ENCODE peak calls at places on chromosomes 4 and X, in five cellular contexts. One of them, this sample, is unnamed.

GRCh38 chr4:134610956-134611355 is 409.4 kb upstream of the PABPC4L start:
- DNase-seq in fibroblast of lung: no peak
- DNase-seq in stomach: no peak
- DNase-seq in heart left ventricle: no peak
- DNase-seq in HCT116: no peak
- DNase-seq in this sample: no peak

GRCh38 chr4:115090483-115091075 is 22.8 kb downstream of the NDST4 start:
- DNase-seq in fibroblast of lung: peak; percentile 7
- DNase-seq in stomach: no peak
- DNase-seq in heart left ventricle: no peak
- DNase-seq in HCT116: peak; percentile 32
- DNase-seq in this sample: no peak

GRCh38 chr4:26369132-26370036 is 48.6 kb downstream of the RBPJ start:
- DNase-seq in fibroblast of lung: peak; percentile 50
- DNase-seq in stomach: no peak
- DNase-seq in heart left ventricle: no peak
- DNase-seq in HCT116: no peak
- DNase-seq in this sample: no peak

GRCh38 chrX:40169193-40170086 is 71.7 kb upstream of the BCOR start:
- DNase-seq in fibroblast of lung: peak; percentile 73
- DNase-seq in stomach: peak; percentile 74
- DNase-seq in heart left ventricle: peak; percentile 34
- DNase-seq in HCT116: peak; percentile 78
- DNase-seq in this sample: peak; percentile 48

GRCh38 chr4:76213415-76214268 is at the start of gene SCARB2:
- DNase-seq in fibroblast of lung: peak; percentile 89
- DNase-seq in stomach: peak; percentile 92
- DNase-seq in heart left ventricle: peak; percentile 93
- DNase-seq in HCT116: peak; percentile 47
- DNase-seq in this sample: peak; percentile 92

GRCh38 chrX:148878371-148878770 is 378.0 kb downstream of the AFF2 start:
- DNase-seq in fibroblast of lung: peak; percentile 86
- DNase-seq in stomach: no peak
- DNase-seq in heart left ventricle: no peak
- DNase-seq in HCT116: no peak
- DNase-seq in this sample: no peak

GRCh38 chrX:16711219-16712115 is 1.0 kb downstream of the CTPS2 start:
- DNase-seq in fibroblast of lung: no peak
- DNase-seq in stomach: no peak
- DNase-seq in heart left ventricle: no peak
- DNase-seq in HCT116: no peak
- DNase-seq in this sample: no peak

GRCh38 chrX:66638591-66639500 is at the start of gene EDA2R:
- DNase-seq in fibroblast of lung: peak; percentile 91
- DNase-seq in stomach: no peak
- DNase-seq in heart left ventricle: peak; percentile 27
- DNase-seq in HCT116: no peak
- DNase-seq in this sample: no peak

GRCh38 chr4:108034560-108034959 is 44.9 kb downstream of the HADH start:
- DNase-seq in fibroblast of lung: no peak
- DNase-seq in stomach: no peak
- DNase-seq in heart left ventricle: no peak
- DNase-seq in HCT116: no peak
- DNase-seq in this sample: no peak

GRCh38 chr4:184705692-184706091 is 28.2 kb downstream of the CENPU start:
- DNase-seq in fibroblast of lung: no peak
- DNase-seq in stomach: no peak
- DNase-seq in heart left ventricle: no peak
- DNase-seq in HCT116: no peak
- DNase-seq in this sample: no peak

GRCh38 chr4:19486400-19486799 is 765.3 kb upstream of the SLIT2 start:
- DNase-seq in fibroblast of lung: no peak
- DNase-seq in stomach: no peak
- DNase-seq in heart left ventricle: no peak
- DNase-seq in HCT116: no peak
- DNase-seq in this sample: no peak

GRCh38 chrX:120287513-120288112 is 23.6 kb downstream of the TMEM255A start:
- DNase-seq in fibroblast of lung: no peak
- DNase-seq in stomach: no peak
- DNase-seq in heart left ventricle: no peak
- DNase-seq in HCT116: no peak
- DNase-seq in this sample: no peak

GRCh38 chrX:103688949-103689348 is 2.5 kb upstream of the MORF4L2 start:
- DNase-seq in fibroblast of lung: peak; percentile 24
- DNase-seq in stomach: no peak
- DNase-seq in heart left ventricle: no peak
- DNase-seq in HCT116: no peak
- DNase-seq in this sample: no peak

GRCh38 chr4:78669453-78669852 is 106.7 kb upstream of the BMP2K start:
- DNase-seq in fibroblast of lung: no peak
- DNase-seq in stomach: no peak
- DNase-seq in heart left ventricle: no peak
- DNase-seq in HCT116: peak; percentile 24
- DNase-seq in this sample: no peak

GRCh38 chr4:177945235-177945634 is 503.0 kb upstream of the AGA start:
- DNase-seq in fibroblast of lung: no peak
- DNase-seq in stomach: no peak
- DNase-seq in heart left ventricle: no peak
- DNase-seq in HCT116: no peak
- DNase-seq in this sample: no peak

GRCh38 chr4:167713756-167714155 is 378.6 kb upstream of the ANXA10 start:
- DNase-seq in fibroblast of lung: peak; percentile 59
- DNase-seq in stomach: no peak
- DNase-seq in heart left ventricle: no peak
- DNase-seq in HCT116: no peak
- DNase-seq in this sample: no peak

GRCh38 chr4:140025470-140025869 is 128.5 kb downstream of the MAML3 start:
- DNase-seq in fibroblast of lung: no peak
- DNase-seq in stomach: no peak
- DNase-seq in heart left ventricle: no peak
- DNase-seq in HCT116: no peak
- DNase-seq in this sample: no peak

GRCh38 chr4:124499266-124499665 is 213.3 kb downstream of the ANKRD50 start:
- DNase-seq in fibroblast of lung: peak; percentile 20
- DNase-seq in stomach: no peak
- DNase-seq in heart left ventricle: no peak
- DNase-seq in HCT116: no peak
- DNase-seq in this sample: no peak

GRCh38 chr4:85147481-85148076 is 181.1 kb upstream of the WDFY3 start:
- DNase-seq in fibroblast of lung: peak; percentile 56
- DNase-seq in stomach: peak; percentile 46
- DNase-seq in heart left ventricle: peak; percentile 54
- DNase-seq in HCT116: peak; percentile 69
- DNase-seq in this sample: peak; percentile 54

GRCh38 chrX:20205927-20206708 is 60.6 kb downstream of the RPS6KA3 start:
- DNase-seq in fibroblast of lung: no peak
- DNase-seq in stomach: no peak
- DNase-seq in heart left ventricle: peak; percentile 46
- DNase-seq in HCT116: no peak
- DNase-seq in this sample: peak; percentile 13

GRCh38 chrX:78331708-78332107 is 4.3 kb upstream of the CYSLTR1 start:
- DNase-seq in fibroblast of lung: no peak
- DNase-seq in stomach: no peak
- DNase-seq in heart left ventricle: no peak
- DNase-seq in HCT116: no peak
- DNase-seq in this sample: no peak

GRCh38 chrX:124226129-124226528 is 106.3 kb upstream of the TEX13D start:
- DNase-seq in fibroblast of lung: no peak
- DNase-seq in stomach: no peak
- DNase-seq in heart left ventricle: no peak
- DNase-seq in HCT116: no peak
- DNase-seq in this sample: no peak

GRCh38 chr4:73718375-73719373 is 21.7 kb upstream of the CXCL8 start:
- DNase-seq in fibroblast of lung: peak; percentile 77
- DNase-seq in stomach: no peak
- DNase-seq in heart left ventricle: no peak
- DNase-seq in HCT116: no peak
- DNase-seq in this sample: no peak

GRCh38 chrX:45824471-45824870 is 623.8 kb upstream of the DIPK2B start:
- DNase-seq in fibroblast of lung: peak; percentile 97
- DNase-seq in stomach: no peak
- DNase-seq in heart left ventricle: no peak
- DNase-seq in HCT116: peak; percentile 89
- DNase-seq in this sample: no peak

GRCh38 chr4:153579872-153580271 is 104.2 kb upstream of the TLR2 start:
- DNase-seq in fibroblast of lung: no peak
- DNase-seq in stomach: no peak
- DNase-seq in heart left ventricle: no peak
- DNase-seq in HCT116: no peak
- DNase-seq in this sample: no peak

GRCh38 chr4:88619973-88620372 is 27.7 kb downstream of the HERC3 start:
- DNase-seq in fibroblast of lung: no peak
- DNase-seq in stomach: no peak
- DNase-seq in heart left ventricle: no peak
- DNase-seq in HCT116: no peak
- DNase-seq in this sample: no peak

GRCh38 chrX:140664939-140665338 is 44.6 kb upstream of the LINC00632 start:
- DNase-seq in fibroblast of lung: peak; percentile 26
- DNase-seq in stomach: no peak
- DNase-seq in heart left ventricle: no peak
- DNase-seq in HCT116: no peak
- DNase-seq in this sample: no peak

GRCh38 chr4:23931489-23931830 is 41.6 kb upstream of the PPARGC1A start:
- DNase-seq in fibroblast of lung: no peak
- DNase-seq in stomach: no peak
- DNase-seq in heart left ventricle: no peak
- DNase-seq in HCT116: no peak
- DNase-seq in this sample: no peak

GRCh38 chr4:127698789-127699200 is 31.4 kb upstream of the SLC25A31 start:
- DNase-seq in fibroblast of lung: peak; percentile 94
- DNase-seq in stomach: no peak
- DNase-seq in heart left ventricle: no peak
- DNase-seq in HCT116: peak; percentile 81
- DNase-seq in this sample: no peak

GRCh38 chr4:78288327-78288726 is 231.2 kb downstream of the FRAS1 start:
- DNase-seq in fibroblast of lung: peak; percentile 54
- DNase-seq in stomach: no peak
- DNase-seq in heart left ventricle: no peak
- DNase-seq in HCT116: no peak
- DNase-seq in this sample: no peak

GRCh38 chrX:12138366-12139313 is at the start of gene FRMPD4:
- DNase-seq in fibroblast of lung: peak; percentile 1
- DNase-seq in stomach: no peak
- DNase-seq in heart left ventricle: no peak
- DNase-seq in HCT116: no peak
- DNase-seq in this sample: no peak
- TF ChIP-seq CTCF in fibroblast of lung: no peak
- TF ChIP-seq CTCF in stomach: no peak
- TF ChIP-seq CTCF in heart left ventricle: no peak
- TF ChIP-seq CTCF in HCT116: no peak
- TF ChIP-seq CTCF in this sample: no peak

GRCh38 chr4:109614015-109614414 is 54.0 kb downstream of the MCUB start:
- DNase-seq in fibroblast of lung: no peak
- DNase-seq in stomach: no peak
- DNase-seq in heart left ventricle: no peak
- DNase-seq in HCT116: no peak
- DNase-seq in this sample: no peak
- H3K4me1 ChIP-seq in fibroblast of lung: no peaks in the 10 kb centered on the region
- H3K4me1 ChIP-seq in stomach: no peaks in the 10 kb centered on the region
- H3K4me1 ChIP-seq in heart left ventricle: no peaks in the 10 kb centered on the region
- H3K4me1 ChIP-seq in HCT116: no peaks in the 10 kb centered on the region
- H3K4me1 ChIP-seq in this sample: no peaks in the 10 kb centered on the region

GRCh38 chr4:123342498-123342897 is 54.1 kb upstream of the SPRY1 start:
- DNase-seq in fibroblast of lung: no peak
- DNase-seq in stomach: no peak
- DNase-seq in heart left ventricle: no peak
- DNase-seq in HCT116: no peak
- DNase-seq in this sample: no peak
- H3K4me3 ChIP-seq in fibroblast of lung: no peak overlapping the region
- H3K4me3 ChIP-seq in stomach: no peak overlapping the region
- H3K4me3 ChIP-seq in heart left ventricle: no peak overlapping the region
- H3K4me3 ChIP-seq in HCT116: no peak overlapping the region
- H3K4me3 ChIP-seq in this sample: no peak overlapping the region

GRCh38 chrX:153576961-153577360 is 22.0 kb downstream of the CCNQ start:
- DNase-seq in fibroblast of lung: no peak
- DNase-seq in stomach: no peak
- DNase-seq in heart left ventricle: no peak
- DNase-seq in HCT116: no peak
- DNase-seq in this sample: no peak

GRCh38 chrX:153583433-153583832 is 15.5 kb downstream of the CCNQ start:
- DNase-seq in fibroblast of lung: peak; percentile 10
- DNase-seq in stomach: no peak
- DNase-seq in heart left ventricle: no peak
- DNase-seq in HCT116: no peak
- DNase-seq in this sample: no peak

GRCh38 chrX:153578200-153578835 is 20.6 kb downstream of the CCNQ start:
- DNase-seq in fibroblast of lung: no peak
- DNase-seq in stomach: no peak
- DNase-seq in heart left ventricle: no peak
- DNase-seq in HCT116: no peak
- DNase-seq in this sample: no peak

GRCh38 chrX:153582896-153583295 is 16.0 kb downstream of the CCNQ start:
- DNase-seq in fibroblast of lung: peak; percentile 17
- DNase-seq in stomach: peak; percentile 31
- DNase-seq in heart left ventricle: no peak
- DNase-seq in HCT116: no peak
- DNase-seq in this sample: no peak

DNA sequence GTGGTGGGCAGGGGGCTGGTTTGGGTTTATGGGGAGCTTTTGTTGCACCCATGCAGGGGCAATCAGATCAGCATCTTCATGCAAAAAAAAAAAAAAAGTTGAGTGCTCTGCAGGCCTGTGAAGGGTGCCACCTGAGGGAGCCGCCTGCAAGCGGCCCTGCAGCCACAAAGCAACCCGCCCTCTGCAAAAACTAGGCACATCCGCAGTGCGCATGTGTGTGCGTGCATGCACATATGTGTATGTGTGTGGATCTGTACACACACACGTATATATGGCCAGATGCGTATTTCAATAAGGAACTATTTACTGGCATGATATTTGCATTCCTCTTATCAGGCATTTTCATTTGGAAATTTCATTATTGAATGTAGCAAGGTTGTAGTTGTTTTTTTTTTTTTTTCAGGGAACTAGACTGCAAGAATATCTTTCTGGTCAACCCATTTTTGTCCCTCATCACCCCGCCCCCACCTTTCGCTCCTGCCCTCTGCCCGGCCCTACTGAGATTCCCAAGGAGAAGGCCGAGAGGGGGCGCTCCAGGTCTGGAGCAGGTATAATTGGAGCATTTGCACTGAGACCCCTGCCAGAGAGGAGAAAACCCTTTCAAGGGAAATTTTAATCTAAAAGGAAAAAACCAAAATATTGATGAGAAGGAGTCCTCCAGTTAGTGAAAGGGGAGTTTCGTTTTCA is 18.1 kb downstream of the CCNQ start:
- DNase-seq in fibroblast of lung: no peak
- DNase-seq in stomach: no peak
- DNase-seq in heart left ventricle: no peak
- DNase-seq in HCT116: no peak
- DNase-seq in this sample: no peak
- TF ChIP-seq CTCF in fibroblast of lung: no peak
- TF ChIP-seq CTCF in stomach: no peak
- TF ChIP-seq CTCF in heart left ventricle: no peak
- TF ChIP-seq CTCF in HCT116: peak; percentile 54
- TF ChIP-seq CTCF in this sample: no peak

This sample was measured in psoas muscle.